ENCODE peak calls at places on chromosomes 1 and 21, in six cellular contexts. One of them, this sample, is unnamed.

GRCh38 chr1:204962742-204963632 is 80.0 kb upstream of the CNTN2 start:
- DNase-seq in coronary artery: no peak
- DNase-seq in omental fat pad: no peak
- DNase-seq in astrocyte of the spinal cord: no peak
- DNase-seq in AG10803: no peak
- DNase-seq in foreskin fibroblast: no peak
- DNase-seq in this sample: no peak

GRCh38 chr21:37530901-37531351 is 164.4 kb downstream of the DYRK1A start:
- DNase-seq in coronary artery: no peak
- DNase-seq in omental fat pad: no peak
- DNase-seq in astrocyte of the spinal cord: no peak
- DNase-seq in AG10803: no peak
- DNase-seq in foreskin fibroblast: no peak
- DNase-seq in this sample: no peak

GRCh38 chr21:42754270-42754933 is 101.0 kb downstream of the PDE9A start:
- DNase-seq in coronary artery: no peak
- DNase-seq in omental fat pad: no peak
- DNase-seq in astrocyte of the spinal cord: no peak
- DNase-seq in AG10803: no peak
- DNase-seq in foreskin fibroblast: no peak
- DNase-seq in this sample: no peak

GRCh38 chr1:19029191-19030085 is 73.0 kb upstream of the IFFO2 start:
- DNase-seq in coronary artery: no peak
- DNase-seq in omental fat pad: no peak
- DNase-seq in astrocyte of the spinal cord: no peak
- DNase-seq in AG10803: no peak
- DNase-seq in foreskin fibroblast: no peak
- DNase-seq in this sample: no peak

GRCh38 chr21:43575466-43575841 is 83.8 kb downstream of the HSF2BP start:
- DNase-seq in coronary artery: no peak
- DNase-seq in omental fat pad: no peak
- DNase-seq in astrocyte of the spinal cord: no peak
- DNase-seq in AG10803: no peak
- DNase-seq in foreskin fibroblast: no peak
- DNase-seq in this sample: no peak

GRCh38 chr1:11738096-11738495 is 2.2 kb downstream of the AGTRAP start:
- DNase-seq in coronary artery: no peak
- DNase-seq in omental fat pad: no peak
- DNase-seq in astrocyte of the spinal cord: no peak
- DNase-seq in AG10803: no peak
- DNase-seq in foreskin fibroblast: no peak
- DNase-seq in this sample: no peak

GRCh38 chr21:31529406-31529805 is 130.1 kb upstream of the SOD1 start:
- DNase-seq in coronary artery: no peak
- DNase-seq in omental fat pad: no peak
- DNase-seq in astrocyte of the spinal cord: no peak
- DNase-seq in AG10803: no peak
- DNase-seq in foreskin fibroblast: no peak
- DNase-seq in this sample: no peak

GRCh38 chr1:231053493-231054162 is 13.6 kb upstream of the FAM89A start:
- DNase-seq in coronary artery: no peak
- DNase-seq in omental fat pad: no peak
- DNase-seq in astrocyte of the spinal cord: peak; percentile 83
- DNase-seq in AG10803: peak; percentile 37
- DNase-seq in foreskin fibroblast: peak; percentile 43
- DNase-seq in this sample: peak; percentile 59

GRCh38 chr1:200922406-200922805 is 27.7 kb downstream of the INAVA start:
- DNase-seq in coronary artery: no peak
- DNase-seq in omental fat pad: no peak
- DNase-seq in astrocyte of the spinal cord: no peak
- DNase-seq in AG10803: no peak
- DNase-seq in foreskin fibroblast: no peak
- DNase-seq in this sample: no peak

GRCh38 chr1:27539901-27540861 is 50.2 kb upstream of the WASF2 start:
- DNase-seq in coronary artery: no peak
- DNase-seq in omental fat pad: no peak
- DNase-seq in astrocyte of the spinal cord: peak; percentile 34
- DNase-seq in AG10803: peak; percentile 85
- DNase-seq in foreskin fibroblast: peak; percentile 92
- DNase-seq in this sample: no peak

GRCh38 chr1:219858980-219859379 is 69.4 kb downstream of the SLC30A10 start:
- DNase-seq in coronary artery: no peak
- DNase-seq in omental fat pad: no peak
- DNase-seq in astrocyte of the spinal cord: no peak
- DNase-seq in AG10803: no peak
- DNase-seq in foreskin fibroblast: no peak
- DNase-seq in this sample: no peak

GRCh38 chr21:45818276-45818903 is 163.2 kb upstream of the COL6A1 start:
- DNase-seq in coronary artery: no peak
- DNase-seq in omental fat pad: no peak
- DNase-seq in astrocyte of the spinal cord: no peak
- DNase-seq in AG10803: peak; percentile 87
- DNase-seq in foreskin fibroblast: peak; percentile 43
- DNase-seq in this sample: peak; percentile 31

GRCh38 chr1:111789666-111790316 is 34.1 kb downstream of the DDX20 start:
- DNase-seq in coronary artery: no peak
- DNase-seq in omental fat pad: no peak
- DNase-seq in astrocyte of the spinal cord: no peak
- DNase-seq in AG10803: peak; percentile 99
- DNase-seq in foreskin fibroblast: peak; percentile 44
- DNase-seq in this sample: no peak

GRCh38 chr1:66951513-66951912 is 26.7 kb downstream of the MIER1 start:
- DNase-seq in coronary artery: no peak
- DNase-seq in omental fat pad: no peak
- DNase-seq in astrocyte of the spinal cord: peak; percentile 77
- DNase-seq in AG10803: peak; percentile 83
- DNase-seq in foreskin fibroblast: peak; percentile 61
- DNase-seq in this sample: no peak

GRCh38 chr1:39213511-39214002 is 9.1 kb downstream of the MACF1 start:
- DNase-seq in coronary artery: no peak
- DNase-seq in omental fat pad: no peak
- DNase-seq in astrocyte of the spinal cord: peak; percentile 53
- DNase-seq in AG10803: peak; percentile 42
- DNase-seq in foreskin fibroblast: peak; percentile 25
- DNase-seq in this sample: no peak

GRCh38 chr1:9455487-9456237 is 83.6 kb upstream of the SLC25A33 start:
- DNase-seq in coronary artery: no peak
- DNase-seq in omental fat pad: no peak
- DNase-seq in astrocyte of the spinal cord: peak; percentile 59
- DNase-seq in AG10803: peak; percentile 40
- DNase-seq in foreskin fibroblast: peak; percentile 26
- DNase-seq in this sample: peak; percentile 81

GRCh38 chr1:221117548-221117951 is 238.3 kb downstream of the HLX start:
- DNase-seq in coronary artery: no peak
- DNase-seq in omental fat pad: no peak
- DNase-seq in astrocyte of the spinal cord: peak; percentile 95
- DNase-seq in AG10803: peak; percentile 84
- DNase-seq in foreskin fibroblast: peak; percentile 92
- DNase-seq in this sample: no peak

GRCh38 chr1:180415985-180416633 is 86.3 kb downstream of the ACBD6 start:
- DNase-seq in coronary artery: no peak
- DNase-seq in omental fat pad: no peak
- DNase-seq in astrocyte of the spinal cord: peak; percentile 48
- DNase-seq in AG10803: peak; percentile 44
- DNase-seq in foreskin fibroblast: peak; percentile 5
- DNase-seq in this sample: no peak

GRCh38 chr1:26602378-26602959 is 72.9 kb downstream of the RPS6KA1 start:
- DNase-seq in coronary artery: no peak
- DNase-seq in omental fat pad: no peak
- DNase-seq in astrocyte of the spinal cord: peak; percentile 68
- DNase-seq in AG10803: peak; percentile 61
- DNase-seq in foreskin fibroblast: peak; percentile 42
- DNase-seq in this sample: peak; percentile 52

GRCh38 chr1:232114985-232115384 is 488.4 kb downstream of the DISC1 start:
- DNase-seq in coronary artery: no peak
- DNase-seq in omental fat pad: no peak
- DNase-seq in astrocyte of the spinal cord: no peak
- DNase-seq in AG10803: no peak
- DNase-seq in foreskin fibroblast: no peak
- DNase-seq in this sample: no peak

GRCh38 chr1:94237291-94238226 is at the start of gene ARHGAP29:
- DNase-seq in coronary artery: peak; percentile 85
- DNase-seq in omental fat pad: peak; percentile 48
- DNase-seq in astrocyte of the spinal cord: peak; percentile 78
- DNase-seq in AG10803: peak; percentile 65
- DNase-seq in foreskin fibroblast: peak; percentile 78
- DNase-seq in this sample: peak; percentile 57

GRCh38 chr1:206470692-206471414 is 577 bp downstream of the IKBKE start:
- DNase-seq in coronary artery: no peak
- DNase-seq in omental fat pad: no peak
- DNase-seq in astrocyte of the spinal cord: peak; percentile 85
- DNase-seq in AG10803: peak; percentile 70
- DNase-seq in foreskin fibroblast: peak; percentile 86
- DNase-seq in this sample: peak; percentile 86

GRCh38 chr1:205518616-205519540 is 14.4 kb downstream of the CDK18 start:
- DNase-seq in coronary artery: no peak
- DNase-seq in omental fat pad: no peak
- DNase-seq in astrocyte of the spinal cord: no peak
- DNase-seq in AG10803: no peak
- DNase-seq in foreskin fibroblast: no peak
- DNase-seq in this sample: no peak

GRCh38 chr1:246365708-246366107 is 141.4 kb downstream of the SMYD3 start:
- DNase-seq in coronary artery: no peak
- DNase-seq in omental fat pad: no peak
- DNase-seq in astrocyte of the spinal cord: no peak
- DNase-seq in AG10803: no peak
- DNase-seq in foreskin fibroblast: no peak
- DNase-seq in this sample: no peak

GRCh38 chr1:183761871-183762270 is 43.0 kb upstream of the RGL1 start:
- DNase-seq in coronary artery: no peak
- DNase-seq in omental fat pad: no peak
- DNase-seq in astrocyte of the spinal cord: peak; percentile 72
- DNase-seq in AG10803: peak; percentile 68
- DNase-seq in foreskin fibroblast: no peak
- DNase-seq in this sample: no peak

GRCh38 chr1:206658264-206658980 is 23.1 kb downstream of the DYRK3 start:
- DNase-seq in coronary artery: no peak
- DNase-seq in omental fat pad: no peak
- DNase-seq in astrocyte of the spinal cord: peak; percentile 27
- DNase-seq in AG10803: no peak
- DNase-seq in foreskin fibroblast: no peak
- DNase-seq in this sample: peak; percentile 67

GRCh38 chr1:36876990-36877389 is 157.3 kb downstream of the GRIK3 start:
- DNase-seq in coronary artery: no peak
- DNase-seq in omental fat pad: no peak
- DNase-seq in astrocyte of the spinal cord: no peak
- DNase-seq in AG10803: no peak
- DNase-seq in foreskin fibroblast: no peak
- DNase-seq in this sample: no peak

GRCh38 chr1:8706995-8707396 is 110.4 kb downstream of the RERE start:
- DNase-seq in coronary artery: no peak
- DNase-seq in omental fat pad: no peak
- DNase-seq in astrocyte of the spinal cord: no peak
- DNase-seq in AG10803: peak; percentile 65
- DNase-seq in foreskin fibroblast: no peak
- DNase-seq in this sample: no peak

GRCh38 chr1:213417846-213418245 is 366.8 kb downstream of the RPS6KC1 start:
- DNase-seq in coronary artery: peak; percentile 43
- DNase-seq in omental fat pad: no peak
- DNase-seq in astrocyte of the spinal cord: no peak
- DNase-seq in AG10803: no peak
- DNase-seq in foreskin fibroblast: no peak
- DNase-seq in this sample: no peak
- TF ChIP-seq CTCF in coronary artery: no peak
- TF ChIP-seq CTCF in omental fat pad: no peak
- TF ChIP-seq CTCF in astrocyte of the spinal cord: no peak
- TF ChIP-seq CTCF in AG10803: no peak
- TF ChIP-seq CTCF in foreskin fibroblast: no peak
- TF ChIP-seq CTCF in this sample: no peak

GRCh38 chr1:161305872-161306519 is 3.8 kb downstream of the MPZ start:
- DNase-seq in coronary artery: peak; percentile 81
- DNase-seq in omental fat pad: peak; percentile 31
- DNase-seq in astrocyte of the spinal cord: peak; percentile 43
- DNase-seq in AG10803: peak; percentile 43
- DNase-seq in foreskin fibroblast: peak; percentile 29
- DNase-seq in this sample: peak; percentile 90
- TF ChIP-seq CTCF in coronary artery: no peak
- TF ChIP-seq CTCF in omental fat pad: no peak
- TF ChIP-seq CTCF in astrocyte of the spinal cord: peak; percentile 36
- TF ChIP-seq CTCF in AG10803: peak; percentile 31
- TF ChIP-seq CTCF in foreskin fibroblast: peak; percentile 18
- TF ChIP-seq CTCF in this sample: peak; percentile 53

DNA sequence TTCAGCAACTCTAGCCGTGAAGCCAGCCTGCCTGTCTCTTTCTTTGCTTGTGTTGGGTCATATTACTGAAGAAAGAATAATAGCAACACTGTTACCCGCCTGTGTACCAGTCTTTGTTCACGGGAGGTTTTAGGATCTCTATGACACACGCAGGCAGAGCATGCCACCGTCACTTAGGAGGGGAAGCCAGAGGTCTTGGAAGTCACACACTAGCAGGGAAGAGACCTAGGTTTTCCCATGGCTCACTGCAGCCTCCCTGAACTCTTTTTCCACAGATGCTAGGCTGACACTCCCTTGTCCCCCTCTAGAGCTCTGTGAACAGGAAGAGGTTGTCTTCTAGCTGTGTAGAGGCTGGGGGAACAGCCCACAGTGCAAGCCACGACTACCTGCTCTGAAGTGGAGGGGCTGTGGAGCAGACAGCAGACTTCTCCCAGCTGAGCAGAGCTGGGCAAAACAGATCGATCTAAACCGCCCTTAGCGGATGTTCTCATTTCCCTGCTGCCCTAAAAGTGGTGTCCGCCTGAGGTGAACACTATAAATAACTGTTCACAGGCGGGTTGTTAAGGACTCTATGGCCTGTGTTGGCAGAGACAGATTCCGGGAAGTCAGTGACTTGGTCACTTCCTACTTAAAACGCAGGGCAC is 203.1 kb downstream of the RHOU start:
- DNase-seq in coronary artery: peak; percentile 78
- DNase-seq in omental fat pad: no peak
- DNase-seq in astrocyte of the spinal cord: peak; percentile 50
- DNase-seq in AG10803: no peak
- DNase-seq in foreskin fibroblast: no peak
- DNase-seq in this sample: peak; percentile 51
- TF ChIP-seq CTCF in coronary artery: no peak
- TF ChIP-seq CTCF in omental fat pad: no peak
- TF ChIP-seq CTCF in astrocyte of the spinal cord: no peak
- TF ChIP-seq CTCF in AG10803: no peak
- TF ChIP-seq CTCF in foreskin fibroblast: no peak
- TF ChIP-seq CTCF in this sample: no peak

DNA sequence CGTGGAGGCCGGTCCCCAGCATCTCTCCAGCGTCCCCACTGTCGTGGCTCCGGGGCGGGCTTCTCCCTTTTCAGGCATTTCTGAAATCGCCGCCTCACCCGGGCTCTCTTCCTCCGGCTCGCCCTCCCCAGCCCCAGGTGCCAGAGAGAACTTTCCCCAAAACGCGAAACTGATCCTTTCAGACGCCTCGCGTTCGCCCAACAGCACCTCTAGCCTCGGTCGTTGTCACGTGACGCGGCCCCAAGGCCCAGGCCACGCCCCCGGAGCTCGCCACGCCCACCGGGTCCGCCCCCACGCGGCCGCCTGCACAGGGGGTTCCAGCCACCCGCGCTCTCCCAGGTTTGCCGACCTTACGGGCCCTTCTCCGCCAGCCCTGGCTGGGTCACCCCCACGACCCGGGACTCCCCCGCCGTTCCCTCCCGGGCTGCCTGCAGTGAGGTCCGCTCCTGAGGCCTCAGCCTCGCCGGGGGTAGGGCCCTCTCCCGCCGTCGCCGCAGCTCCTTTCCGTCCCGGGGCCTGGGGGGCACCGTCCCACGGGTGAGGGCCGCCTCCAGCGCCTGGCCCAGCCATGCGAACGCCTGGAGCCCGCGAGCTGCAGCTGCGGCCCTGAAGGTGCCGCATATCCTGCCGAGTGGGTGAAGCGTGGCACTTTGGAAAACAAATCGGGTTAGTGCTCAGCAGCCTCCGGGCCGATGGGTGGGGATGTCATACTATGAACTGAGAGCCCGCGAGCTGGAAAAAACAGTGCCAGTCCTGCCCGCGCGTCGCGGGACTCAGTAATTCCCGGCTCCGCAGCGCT is 21.0 kb downstream of the H3-3A start:
- DNase-seq in coronary artery: peak; percentile 91
- DNase-seq in omental fat pad: peak; percentile 94
- DNase-seq in astrocyte of the spinal cord: peak; percentile 72
- DNase-seq in AG10803: peak; percentile 69
- DNase-seq in foreskin fibroblast: peak; percentile 76
- DNase-seq in this sample: peak; percentile 94
- TF ChIP-seq CTCF in coronary artery: no peak
- TF ChIP-seq CTCF in omental fat pad: no peak
- TF ChIP-seq CTCF in astrocyte of the spinal cord: no peak
- TF ChIP-seq CTCF in AG10803: no peak
- TF ChIP-seq CTCF in foreskin fibroblast: no peak
- TF ChIP-seq CTCF in this sample: no peak